ENCODE peak calls at places on chromosome 18, in five cellular contexts. I, D, C, B and Z are unnamed samples.

GRCh38 chr18:13309031-13309430 is 90.5 kb downstream of the LDLRAD4 start:
- DNase-seq in I (no peak), D (no peak), B (no peak), C (no peak), Z (no peak)

GRCh38 chr18:35469696-35470095 is 28.1 kb downstream of the INO80C start:
- DNase-seq in C (no peak), I (no peak), B (no peak), D (no peak), Z (no peak)

GRCh38 chr18:69265661-69266060 is 135.0 kb upstream of the DOK6 start:
- DNase-seq in B (no peak), C (no peak), I (no peak), D (no peak), Z (no peak)

GRCh38 chr18:48460929-48461583 is 51.9 kb upstream of the ZBTB7C start:
- DNase-seq in D (no peak), C (no peak), B (no peak), I (no peak), Z (no peak)

GRCh38 chr18:14927701-14928100 is 179.7 kb downstream of the ANKRD30B start:
- DNase-seq in B (no peak), I (no peak), C (no peak), D (no peak), Z (no peak)

GRCh38 chr18:11751305-11752115 is 62.4 kb downstream of the GNAL start:
- DNase-seq in D (no peak), C (no peak), B (no peak), I (no peak), Z (no peak)

GRCh38 chr18:6795307-6795706 is 65.8 kb downstream of the ARHGAP28 start:
- DNase-seq in C (no peak), I (no peak), B (no peak), D (no peak), Z (no peak)

GRCh38 chr18:79458131-79458838 is 62.6 kb downstream of the NFATC1 start:
- DNase-seq in I (no peak), C (peak; percentile 77), B (peak; percentile 87), D (no peak), Z (no peak)

GRCh38 chr18:44238449-44238848 is 442.2 kb upstream of the SETBP1 start:
- DNase-seq in C (no peak), D (no peak), B (no peak), I (no peak), Z (no peak)

GRCh38 chr18:25494888-25495287 is 142.9 kb upstream of the ZNF521 start:
- DNase-seq in D (no peak), B (no peak), I (no peak), C (no peak), Z (no peak)

GRCh38 chr18:74790451-74790850 is 192.8 kb downstream of the ZNF407 start:
- DNase-seq in D (no peak), I (no peak), B (no peak), C (no peak), Z (no peak)

GRCh38 chr18:79047556-79048244 is 21.5 kb upstream of the ATP9B start:
- DNase-seq in B (no peak), I (no peak), D (no peak), C (no peak), Z (no peak)

GRCh38 chr18:77106331-77106730 is 26.3 kb downstream of the MBP start:
- DNase-seq in C (no peak), D (peak; percentile 69), B (peak; percentile 74), I (peak; percentile 80), Z (no peak)

GRCh38 chr18:61612517-61612916 is 279.3 kb downstream of the CDH20 start:
- DNase-seq in D (no peak), I (no peak), B (no peak), C (no peak), Z (no peak)

GRCh38 chr18:73913505-73913904 is 234.1 kb downstream of the FBXO15 start:
- DNase-seq in C (no peak), D (no peak), I (no peak), B (no peak), Z (no peak)

GRCh38 chr18:12433829-12434540 is 26.3 kb downstream of the PRELID3A start:
- DNase-seq in C (no peak), B (no peak), I (no peak), D (no peak), Z (no peak)

GRCh38 chr18:12839526-12840196 is 44.4 kb downstream of the PTPN2 start:
- DNase-seq in I (no peak), B (no peak), D (no peak), C (no peak), Z (no peak)

GRCh38 chr18:50356036-50356945 is 18.6 kb upstream of the SKA1 start:
- DNase-seq in C (no peak), B (no peak), I (no peak), D (no peak), Z (no peak)

GRCh38 chr18:58768293-58768974 is 96.2 kb upstream of the ZNF532 start:
- DNase-seq in B (peak; percentile 91), C (peak; percentile 77), D (peak; percentile 32), I (peak; percentile 71), Z (peak; percentile 75)

GRCh38 chr18:74819433-74820059 is 221.9 kb downstream of the ZNF407 start:
- DNase-seq in D (no peak), C (no peak), I (no peak), B (no peak), Z (no peak)

GRCh38 chr18:48678237-48679115 is 139.6 kb downstream of the CTIF start:
- DNase-seq in C (no peak), B (no peak), I (no peak), D (no peak), Z (no peak)

GRCh38 chr18:76349067-76349715 is 145.9 kb downstream of the ZNF516 start:
- DNase-seq in I (peak; percentile 44), D (peak; percentile 29), B (no peak), C (no peak), Z (no peak)

GRCh38 chr18:49172246-49172645 is 221.5 kb upstream of the SMAD7 start:
- DNase-seq in D (no peak), I (no peak), C (no peak), B (no peak), Z (no peak)

GRCh38 chr18:55400590-55401274 is 187.3 kb downstream of the TCF4 start:
- DNase-seq in D (no peak), B (no peak), C (no peak), I (no peak), Z (no peak)

GRCh38 chr18:11689972-11690570 is 1.0 kb downstream of the GNAL start:
- DNase-seq in C (peak; percentile 19), D (no peak), I (no peak), B (no peak), Z (no peak)

GRCh38 chr18:50880108-50880465 is 1.2 kb downstream of the ME2 start:
- DNase-seq in C (no peak), B (no peak), D (no peak), I (no peak), Z (no peak)

GRCh38 chr18:74541703-74542555 is 7.6 kb downstream of the CNDP1 start:
- DNase-seq in I (no peak), D (no peak), B (peak; percentile 84), C (no peak), Z (peak; percentile 67)

DNA sequence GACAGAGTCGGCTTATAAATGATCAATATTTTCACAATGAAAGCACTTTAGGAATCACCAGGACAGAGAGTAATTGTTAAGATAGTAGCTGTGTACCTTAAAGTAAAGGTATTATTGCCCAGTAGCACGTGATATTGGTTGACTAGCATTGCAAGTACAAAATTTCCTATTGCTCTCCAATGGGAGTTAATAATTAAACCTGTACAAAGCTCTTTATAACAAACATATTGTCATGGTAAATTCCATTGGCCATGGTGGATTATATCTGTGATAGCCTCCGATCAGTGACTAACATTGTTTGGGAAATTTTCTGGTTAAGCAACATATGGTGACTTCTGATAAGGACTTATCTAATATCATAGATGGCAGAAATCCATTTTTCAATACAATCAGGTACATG is 360.8 kb downstream of the DCC start:
- DNase-seq in B (no peak), D (no peak), I (no peak), C (no peak), Z (no peak)
- H3K27ac ChIP-seq in B (no peak overlapping the region), D (no peak overlapping the region), I (no peak overlapping the region), C (no peak overlapping the region), Z (no peak overlapping the region)

DNA sequence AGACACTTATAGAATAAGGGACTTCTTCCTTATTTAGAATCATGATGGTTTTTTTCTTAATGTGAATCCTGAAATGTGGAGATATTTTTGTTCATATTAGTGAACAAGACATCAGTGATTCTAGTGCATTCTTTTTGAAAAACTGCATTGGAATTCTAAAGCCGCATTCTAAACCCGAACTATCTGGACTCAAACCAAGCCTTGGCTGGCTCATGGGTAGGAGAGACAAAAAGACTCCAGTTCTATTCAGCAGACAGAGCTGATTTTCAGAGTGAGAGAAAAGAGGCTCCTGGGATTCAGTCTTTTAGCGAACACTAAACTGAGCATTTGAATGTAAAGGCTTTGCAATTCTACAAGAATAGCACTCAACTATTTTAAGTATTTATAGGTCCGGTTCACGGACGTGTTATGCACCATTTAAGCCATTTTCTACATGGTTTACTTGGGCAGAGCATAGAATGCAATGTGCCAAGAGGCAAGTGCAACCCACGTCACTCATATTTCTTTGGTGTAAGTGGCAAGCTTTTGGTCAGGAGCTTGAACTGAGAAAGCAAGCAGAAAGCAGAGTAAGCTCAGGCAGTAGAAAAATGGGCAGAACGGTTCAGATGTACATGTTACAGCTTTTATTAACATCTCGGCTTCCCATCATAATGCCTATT is 227.3 kb upstream of the RAB12 start:
- DNase-seq in B (no peak), C (no peak), D (no peak), I (no peak), Z (peak; percentile 6)
- H3K27ac ChIP-seq in B (no peak overlapping the region), C (no peak overlapping the region), D (no peak overlapping the region), I (no peak overlapping the region), Z (no peak overlapping the region)

GRCh38 chr18:5622905-5623304 is 79.1 kb upstream of the EPB41L3 start:
- DNase-seq in I (no peak), C (no peak), D (no peak), B (no peak), Z (no peak)

GRCh38 chr18:5628512-5629255 is 84.9 kb upstream of the EPB41L3 start:
- DNase-seq in I (no peak), D (no peak), C (peak; percentile 46), B (peak; percentile 76), Z (no peak)

GRCh38 chr18:5627756-5628511 is 84.1 kb upstream of the EPB41L3 start:
- DNase-seq in I (no peak), B (peak; percentile 78), C (no peak), D (no peak), Z (no peak)

GRCh38 chr18:5625076-5625475 is 81.3 kb upstream of the EPB41L3 start:
- DNase-seq in C (no peak), D (no peak), I (no peak), B (no peak), Z (no peak)

DNA sequence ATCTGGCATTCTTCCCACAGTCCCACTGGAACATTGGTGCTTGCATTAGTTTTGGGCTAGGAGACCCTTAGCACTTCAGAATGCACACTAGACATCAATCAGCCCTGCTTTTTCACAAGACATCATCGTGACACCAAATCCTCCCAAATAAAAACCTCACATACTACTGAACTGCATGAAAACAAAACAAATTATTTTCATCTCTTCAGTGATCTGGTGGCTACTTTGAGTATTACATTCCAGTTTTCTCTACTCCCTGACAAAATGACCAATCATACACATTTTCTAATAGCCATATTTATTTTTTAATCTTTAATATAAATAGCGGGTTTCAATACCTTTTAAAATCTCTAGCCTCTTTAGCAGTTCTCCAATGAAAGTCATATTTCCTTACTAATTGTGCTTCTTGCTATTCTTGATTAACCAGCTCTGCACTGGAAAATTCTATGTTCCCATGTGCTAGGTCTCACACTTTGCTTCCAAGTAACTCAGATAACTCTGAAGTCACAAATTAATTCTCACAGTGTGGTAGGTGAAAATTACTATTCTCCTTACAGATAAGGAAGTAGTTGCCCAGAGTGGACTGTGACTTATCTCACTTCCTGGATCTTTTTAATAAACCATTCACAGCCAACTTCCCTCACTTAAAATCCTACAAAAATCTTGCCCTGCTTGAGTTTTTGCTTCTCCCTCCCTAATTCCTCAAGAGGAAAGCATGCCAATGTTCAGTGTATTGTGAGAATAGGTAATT is 82.5 kb upstream of the EPB41L3 start:
- DNase-seq in D (no peak), C (no peak), B (no peak), I (no peak), Z (no peak)
- H3K27ac ChIP-seq in D (no peak overlapping the region), C (no peak overlapping the region), B (no peak overlapping the region), I (no peak overlapping the region), Z (no peak overlapping the region)

GRCh38 chr18:42174909-42175308 is 219.9 kb downstream of the PIK3C3 start:
- DNase-seq in C (no peak), B (no peak), I (no peak), D (no peak), Z (no peak)
- H3K27ac ChIP-seq in C (no peak overlapping the region), B (no peak overlapping the region), I (no peak overlapping the region), D (no peak overlapping the region), Z (no peak overlapping the region)